ENCODE peak calls at places on chromosome 13, in eight cellular contexts. E is heart left ventricle; O is anterior cingulate cortex; I is OCI-LY7; B is small intestine; C is stimulated activated CD8-positive, alpha-beta memory T cell treated with anti-CD3 and anti-CD28 coated beads, Interleukin-7, amount 100 ng/mL, for 1 hour; J is substantia nigra; A is CD4-positive, alpha-beta memory T cell. V is an unnamed sample.

GRCh38 chr13:60756306-60756705 is 359.3 kb downstream of the TDRD3 start:
- DNase-seq in E (no peak), I (no peak), C (no peak), O (no peak), B (no peak), A (no peak), J (no peak), V (no peak)

GRCh38 chr13:24052547-24052981 is 108.0 kb upstream of the SPATA13 start:
- DNase-seq in I (no peak), J (no peak), E (no peak), B (no peak), O (no peak), C (no peak), A (no peak), V (no peak)

GRCh38 chr13:89822467-89822866 is 1525.0 kb upstream of the MIR17HG start:
- DNase-seq in O (no peak), I (no peak), J (no peak), A (no peak), E (no peak), B (no peak), C (no peak), V (no peak)

GRCh38 chr13:66532146-66532545 is 698.0 kb downstream of the PCDH9 start:
- DNase-seq in C (no peak), O (no peak), B (no peak), I (no peak), E (no peak), A (no peak), J (no peak), V (no peak)

GRCh38 chr13:21542563-21542962 is 61.4 kb downstream of the MICU2 start:
- DNase-seq in B (no peak), A (no peak), C (no peak), I (no peak), E (no peak), J (no peak), O (no peak), V (no peak)

GRCh38 chr13:44407379-44407778 is 33.8 kb downstream of the SERP2 start:
- DNase-seq in B (no peak), J (no peak), C (no peak), I (no peak), O (no peak), A (no peak), E (no peak), V (no peak)

GRCh38 chr13:98751397-98752110 is 918 bp downstream of the SLC15A1 start:
- DNase-seq in B (peak; percentile 82), I (no peak), A (no peak), C (no peak), E (no peak), O (no peak), J (no peak), V (no peak)

GRCh38 chr13:95246292-95247082 is 54.8 kb downstream of the ABCC4 start:
- DNase-seq in J (no peak), B (peak; percentile 62), E (no peak), A (no peak), C (no peak), O (no peak), I (no peak), V (no peak)

GRCh38 chr13:78601124-78601885 is 2.0 kb downstream of the POU4F1 start:
- DNase-seq in O (no peak), J (no peak), A (no peak), I (no peak), E (no peak), C (no peak), B (no peak), V (no peak)

GRCh38 chr13:30791354-30791921 is 56.1 kb downstream of the ALOX5AP start:
- DNase-seq in A (no peak), J (no peak), E (peak; percentile 44), B (no peak), C (no peak), I (no peak), O (no peak), V (no peak)

GRCh38 chr13:31967155-31967554 is 64.4 kb upstream of the FRY start:
- DNase-seq in I (peak; percentile 4), A (no peak), C (no peak), J (no peak), B (no peak), O (no peak), E (no peak), V (no peak)

GRCh38 chr13:23699271-23699670 is 129.1 kb downstream of the TNFRSF19 start:
- DNase-seq in C (no peak), J (no peak), I (no peak), E (no peak), O (no peak), B (no peak), A (no peak), V (no peak)

GRCh38 chr13:36736119-36736726 is 62.4 kb downstream of the SERTM1 start:
- DNase-seq in J (no peak), O (peak; percentile 20), A (peak; percentile 12), B (peak; percentile 41), E (no peak), I (peak; percentile 54), C (no peak), V (peak; percentile 15)

GRCh38 chr13:64289702-64290101 is 2874.1 kb upstream of the PCDH20 start:
- DNase-seq in B (no peak), J (no peak), I (no peak), C (no peak), E (no peak), O (no peak), A (no peak), V (no peak)

GRCh38 chr13:66414196-66414800 is 815.8 kb downstream of the PCDH9 start:
- DNase-seq in J (no peak), A (no peak), E (no peak), I (no peak), O (no peak), C (no peak), B (no peak), V (no peak)

GRCh38 chr13:57311009-57311586 is 144.1 kb downstream of the PRR20E start:
- DNase-seq in B (no peak), C (no peak), J (no peak), E (no peak), O (no peak), I (no peak), A (no peak), V (no peak)

GRCh38 chr13:78608254-78608704 is 4.9 kb upstream of the POU4F1 start:
- DNase-seq in E (no peak), A (no peak), I (no peak), J (no peak), O (no peak), C (no peak), B (no peak), V (no peak)

GRCh38 chr13:27921421-27921960 is 1.7 kb downstream of the PDX1 start:
- DNase-seq in J (no peak), B (no peak), O (no peak), A (no peak), I (no peak), C (no peak), E (no peak), V (no peak)

GRCh38 chr13:44307255-44307654 is 66.4 kb upstream of the SERP2 start:
- DNase-seq in O (no peak), I (no peak), A (no peak), J (no peak), E (no peak), B (no peak), C (no peak), V (no peak)

GRCh38 chr13:113220877-113221276 is 11.5 kb downstream of the CUL4A start:
- DNase-seq in I (no peak), O (no peak), C (no peak), J (no peak), A (peak; percentile 12), B (no peak), E (peak; percentile 52), V (no peak)

GRCh38 chr13:38002596-38002995 is 133.0 kb upstream of the TRPC4 start:
- DNase-seq in A (no peak), E (no peak), J (no peak), B (peak; percentile 51), C (no peak), I (no peak), O (no peak), V (no peak)

GRCh38 chr13:109385161-109385560 is 401.2 kb downstream of the IRS2 start:
- DNase-seq in E (no peak), C (no peak), A (no peak), O (no peak), I (no peak), J (no peak), B (no peak), V (no peak)

GRCh38 chr13:58611117-58611516 is 979.6 kb downstream of the PCDH17 start:
- DNase-seq in O (no peak), I (no peak), C (no peak), B (no peak), E (no peak), J (no peak), A (no peak), V (no peak)

GRCh38 chr13:96762876-96763275 is 231.4 kb downstream of the OXGR1 start:
- DNase-seq in O (no peak), I (no peak), E (no peak), A (no peak), J (no peak), B (no peak), C (no peak), V (no peak)

GRCh38 chr13:113636266-113636963 is 21.6 kb downstream of the ATP4B start:
- DNase-seq in J (no peak), I (no peak), A (no peak), C (no peak), E (no peak), O (no peak), B (no peak), V (no peak)

GRCh38 chr13:43196171-43196611 is 172.8 kb downstream of the DNAJC15 start:
- DNase-seq in E (peak; percentile 61), I (no peak), J (no peak), C (no peak), B (no peak), A (no peak), O (no peak), V (peak; percentile 6)

GRCh38 chr13:109093988-109094387 is 464.6 kb downstream of the MYO16 start:
- DNase-seq in A (no peak), O (no peak), I (no peak), B (no peak), C (no peak), J (no peak), E (no peak), V (no peak)

GRCh38 chr13:98171806-98172569 is 5.1 kb downstream of the RNF113B start:
- DNase-seq in B (no peak), I (no peak), C (no peak), O (peak; percentile 59), E (peak; percentile 46), J (peak; percentile 25), A (no peak), V (no peak)

GRCh38 chr13:46948338-46948737 is 51.5 kb upstream of the HTR2A start:
- DNase-seq in C (no peak), J (no peak), E (no peak), B (no peak), I (no peak), A (no peak), O (no peak), V (no peak)

GRCh38 chr13:89380101-89380500 is 1708.9 kb downstream of the SLITRK5 start:
- DNase-seq in E (no peak), B (no peak), C (no peak), O (no peak), A (no peak), I (no peak), J (no peak), V (no peak)

GRCh38 chr13:83220241-83220640 is 662.0 kb downstream of the SLITRK1 start:
- DNase-seq in O (no peak), A (no peak), C (no peak), I (no peak), B (no peak), J (no peak), E (no peak), V (no peak)

GRCh38 chr13:74444161-74444571 is 310.0 kb upstream of the KLF12 start:
- DNase-seq in B (no peak), I (no peak), E (no peak), J (no peak), C (no peak), A (no peak), O (no peak), V (no peak)

GRCh38 chr13:23666576-23666975 is 96.4 kb downstream of the TNFRSF19 start:
- DNase-seq in B (no peak), C (no peak), I (no peak), O (no peak), A (no peak), J (no peak), E (no peak), V (no peak)

V was measured in C1 segment of cervical spinal cord.